ENCODE peak calls at places on chromosomes 12 and 14, in eight cellular contexts. B is IMR-90; J is endodermal cell; S is GM20000; O is CD8-positive, alpha-beta T cell; F is uterus; N is AG04450; T is DND-41. V is an unnamed sample.

GRCh38 chr14:44529026-44529425 is 21.9 kb upstream of the FSCB start:
- DNase-seq in B (no peak), J (no peak), S (no peak), O (no peak), F (no peak), N (no peak), T (no peak), V (no peak)

GRCh38 chr14:24337824-24338175 is 2.0 kb downstream of the RIPK3 start:
- DNase-seq in B (no peak), J (no peak), S (no peak), O (no peak), F (no peak), N (no peak), T (no peak), V (no peak)

GRCh38 chr12:48022676-48023385 is 18.6 kb upstream of the COL2A1 start:
- DNase-seq in B (no peak), J (peak), S (no peak), O (no peak), F (no peak), N (no peak), T (no peak), V (no peak)

GRCh38 chr14:98634043-98634820 is 637.8 kb downstream of the BCL11B start:
- DNase-seq in B (no peak), J (no peak), S (no peak), O (no peak), F (no peak), N (no peak), T (no peak), V (no peak)

GRCh38 chr12:78697817-78698415 is 166.7 kb upstream of the SYT1 start:
- DNase-seq in B (peak), J (no peak), S (no peak), O (no peak), F (no peak), N (no peak), T (no peak), V (no peak)

GRCh38 chr12:53207042-53207441 is at the start of gene ITGB7:
- DNase-seq in B (no peak), J (peak), S (peak), O (peak), F (no peak), N (no peak), T (peak), V (no peak)

GRCh38 chr14:77458249-77458950 is 507 bp downstream of the AHSA1 start:
- DNase-seq in B (peak), J (peak), S (peak), O (peak), F (no peak), N (no peak), T (peak), V (no peak)

GRCh38 chr12:50195832-50196231 is 28.7 kb upstream of the CERS5 start:
- DNase-seq in B (no peak), J (no peak), S (no peak), O (no peak), F (no peak), N (no peak), T (no peak), V (no peak)

GRCh38 chr12:53214687-53215455 is 7.8 kb upstream of the ITGB7 start:
- DNase-seq in B (no peak), J (peak), S (no peak), O (no peak), F (no peak), N (no peak), T (no peak), V (no peak)

GRCh38 chr12:108861878-108862587 is 4.7 kb upstream of the SSH1 start:
- DNase-seq in B (no peak), J (no peak), S (peak), O (no peak), F (no peak), N (no peak), T (no peak), V (no peak)

GRCh38 chr12:111467092-111467861 is 61.6 kb downstream of the SH2B3 start:
- DNase-seq in B (peak), J (no peak), S (no peak), O (no peak), F (no peak), N (no peak), T (no peak), V (no peak)

GRCh38 chr12:115872919-115873357 is 404.6 kb downstream of the MED13L start:
- DNase-seq in B (no peak), J (peak), S (no peak), O (no peak), F (no peak), N (no peak), T (no peak), V (no peak)

GRCh38 chr12:52193991-52194390 is 2.2 kb upstream of the KRT80 start:
- DNase-seq in B (no peak), J (no peak), S (no peak), O (no peak), F (no peak), N (no peak), T (no peak), V (no peak)

GRCh38 chr12:96398422-96399080 is 1.7 kb downstream of the CDK17 start:
- DNase-seq in B (peak), J (no peak), S (peak), O (no peak), F (no peak), N (no peak), T (no peak), V (no peak)

GRCh38 chr14:22976620-22977433 is 5.5 kb downstream of the AJUBA start:
- DNase-seq in B (peak), J (peak), S (no peak), O (no peak), F (no peak), N (no peak), T (no peak), V (no peak)

GRCh38 chr14:89428556-89429196 is 11.6 kb upstream of the FOXN3 start:
- DNase-seq in B (peak), J (peak), S (no peak), O (no peak), F (peak), N (no peak), T (peak), V (no peak)

GRCh38 chr14:75711134-75711795 is 50.2 kb downstream of the TTLL5 start:
- DNase-seq in B (peak), J (peak), S (peak), O (peak), F (peak), N (peak), T (peak), V (no peak)

DNA sequence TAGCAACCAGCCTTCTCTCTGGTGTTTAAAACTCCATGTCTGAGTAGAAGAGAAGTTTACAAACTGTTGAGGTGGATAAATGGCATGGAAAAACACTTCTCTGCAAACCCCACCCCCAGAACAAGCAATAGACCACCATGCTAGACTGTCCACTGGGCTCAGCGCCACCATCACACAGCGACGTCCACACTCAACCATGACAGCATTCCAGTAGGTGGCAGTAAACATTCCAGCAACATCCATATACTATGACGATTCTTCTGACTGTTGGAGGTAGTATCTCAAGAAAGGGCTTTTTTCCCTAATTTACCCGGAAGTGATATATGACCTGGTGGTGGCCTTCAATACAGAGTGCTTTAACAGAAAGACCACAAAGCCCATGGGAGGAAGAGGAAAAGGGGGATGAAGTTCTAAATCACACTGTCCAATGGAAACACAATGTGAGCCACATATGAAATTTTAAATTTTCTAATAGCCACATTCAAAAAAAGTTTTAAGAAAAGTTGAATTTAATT is 152.2 kb downstream of the SLC15A4 start:
- DNase-seq in B (no peak), J (no peak), S (no peak), O (no peak), F (no peak), N (no peak), T (no peak), V (no peak)
- TF ChIP-seq CTCF in B (no peak), J (peak), S (no peak), O (no peak), F (no peak), N (no peak), T (peak), V (no peak)

GRCh38 chr14:73500360-73500759 is 9.6 kb downstream of the RIOX1 start:
- DNase-seq in B (no peak), J (no peak), S (no peak), O (no peak), F (no peak), N (no peak), T (no peak), V (no peak)
- TF ChIP-seq CTCF in B (no peak), J (no peak), S (no peak), O (no peak), F (no peak), N (no peak), T (no peak), V (no peak)

GRCh38 chr14:91155626-91156089 is 41.8 kb downstream of the DGLUCY start:
- DNase-seq in B (no peak), J (no peak), S (no peak), O (no peak), F (no peak), N (no peak), T (peak), V (no peak)
- TF ChIP-seq CTCF in B (peak), J (peak), S (no peak), O (no peak), F (no peak), N (peak), T (peak), V (no peak)

GRCh38 chr14:64632056-64632455 is 72.2 kb upstream of the PLEKHG3 start:
- DNase-seq in B (no peak), J (peak), S (no peak), O (no peak), F (no peak), N (no peak), T (no peak), V (no peak)

GRCh38 chr14:64630778-64631177 is 73.4 kb upstream of the PLEKHG3 start:
- DNase-seq in B (no peak), J (peak), S (no peak), O (no peak), F (no peak), N (no peak), T (no peak), V (no peak)

GRCh38 chr14:64625363-64626232 is 75.8 kb downstream of the PPP1R36 start:
- DNase-seq in B (no peak), J (peak), S (no peak), O (no peak), F (no peak), N (no peak), T (no peak), V (no peak)

GRCh38 chr14:64623576-64624165 is 73.9 kb downstream of the PPP1R36 start:
- DNase-seq in B (no peak), J (peak), S (no peak), O (no peak), F (no peak), N (no peak), T (peak), V (no peak)

DNA sequence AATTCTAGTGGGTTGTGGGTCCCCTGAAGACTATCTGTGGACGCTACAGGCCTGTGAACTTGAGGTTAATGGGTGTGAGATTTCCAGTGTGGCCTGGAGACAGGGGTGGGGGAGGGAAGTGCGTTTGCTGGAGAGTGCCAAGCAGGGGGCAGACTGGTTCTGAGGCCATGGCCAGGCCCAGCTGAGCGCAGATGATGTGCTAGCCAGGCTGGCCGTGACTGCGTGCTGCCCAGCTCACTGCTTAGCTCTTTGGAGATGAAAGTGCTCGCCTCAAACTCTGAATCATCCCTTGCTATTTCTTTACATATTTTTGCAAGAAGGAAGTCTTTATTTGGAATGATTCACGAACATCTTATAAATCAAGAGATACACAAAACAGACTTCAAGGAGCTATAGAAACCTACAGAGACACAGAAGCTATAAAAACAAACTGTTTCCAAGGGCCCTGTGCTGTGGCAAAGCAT is 75.3 kb upstream of the PLEKHG3 start:
- DNase-seq in B (peak), J (peak), S (no peak), O (no peak), F (peak), N (peak), T (no peak), V (no peak)
- TF ChIP-seq CTCF in B (peak), J (no peak), S (no peak), O (no peak), F (no peak), N (peak), T (no peak), V (no peak)

GRCh38 chr12:93570552-93571359 is 1.7 kb upstream of the SOCS2 start:
- DNase-seq in B (peak), J (peak), S (peak), O (peak), F (peak), N (peak), T (peak), V (peak)
- TF ChIP-seq CTCF in B (no peak), J (no peak), S (no peak), O (no peak), F (no peak), N (peak), T (no peak), V (no peak)

GRCh38 chr12:31224768-31225448 is 101.0 kb downstream of the SINHCAF start:
- DNase-seq in B (no peak), J (peak), S (no peak), O (no peak), F (no peak), N (no peak), T (no peak), V (no peak)
- TF ChIP-seq CTCF in B (no peak), J (peak), S (no peak), O (no peak), F (no peak), N (no peak), T (no peak), V (no peak)

GRCh38 chr14:29749327-29749726 is 178.3 kb downstream of the PRKD1 start:
- DNase-seq in B (peak), J (no peak), S (no peak), O (no peak), F (no peak), N (no peak), T (no peak), V (no peak)
- TF ChIP-seq CTCF in B (no peak), J (no peak), S (no peak), O (no peak), F (no peak), N (no peak), T (no peak), V (no peak)

DNA sequence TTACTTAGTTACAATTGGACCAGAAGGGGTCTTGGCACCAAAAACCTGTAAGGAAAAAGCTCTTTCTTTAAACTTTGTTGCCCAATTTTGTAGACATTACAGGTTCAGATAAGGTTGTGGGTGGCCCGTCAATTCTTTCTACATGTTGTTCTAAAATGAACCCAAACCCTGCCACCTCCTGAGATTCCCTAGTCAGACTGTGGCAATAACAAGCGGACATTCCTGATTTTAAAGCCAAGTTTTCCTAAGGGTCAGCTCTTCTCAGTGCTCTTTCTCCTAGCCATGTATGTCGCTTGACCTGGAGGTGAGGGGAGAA is 45.0 kb upstream of the GSG1 start:
- DNase-seq in B (no peak), J (no peak), S (no peak), O (no peak), F (no peak), N (no peak), T (no peak), V (no peak)
- TF ChIP-seq CTCF in B (no peak), J (no peak), S (no peak), O (no peak), F (no peak), N (no peak), T (no peak), V (no peak)

GRCh38 chr12:38389581-38389980 is 73.0 kb downstream of the ALG10B start:
- DNase-seq in B (no peak), J (no peak), S (no peak), O (no peak), F (no peak), N (no peak), T (no peak), V (no peak)

GRCh38 chr12:38385492-38385864 is 68.9 kb downstream of the ALG10B start:
- DNase-seq in B (no peak), J (no peak), S (no peak), O (no peak), F (no peak), N (no peak), T (no peak), V (no peak)

GRCh38 chr12:38386238-38386985 is 69.8 kb downstream of the ALG10B start:
- DNase-seq in B (no peak), J (no peak), S (no peak), O (no peak), F (no peak), N (no peak), T (no peak), V (no peak)

GRCh38 chr12:38384816-38385491 is 68.4 kb downstream of the ALG10B start:
- DNase-seq in B (no peak), J (peak), S (no peak), O (no peak), F (no peak), N (no peak), T (no peak), V (no peak)
- TF ChIP-seq CTCF in B (no peak), J (peak), S (no peak), O (no peak), F (no peak), N (no peak), T (peak), V (no peak)

GRCh38 chr12:132921685-132922084 is 34.3 kb upstream of the CHFR start:
- DNase-seq in B (no peak), J (peak), S (no peak), O (no peak), F (no peak), N (no peak), T (no peak), V (no peak)
- TF ChIP-seq CTCF in B (no peak), J (peak), S (no peak), O (no peak), F (no peak), N (no peak), T (peak), V (no peak)

V was measured in omental fat pad.